ENCODE peak calls at places on chromosomes 16 and 17, in four cellular contexts. One of them, this sample, is unnamed.

GRCh38 chr16:58440094-58440493 is 47.8 kb downstream of the GINS3 start:
- DNase-seq in HEK293T: no peak
- DNase-seq in AG09309: no peak
- DNase-seq in iPS-NIHi11: no peak
- DNase-seq in this sample: no peak

GRCh38 chr17:69907081-69907847 is 167.8 kb upstream of the KCNJ16 start:
- DNase-seq in HEK293T: no peak
- DNase-seq in AG09309: no peak
- DNase-seq in iPS-NIHi11: no peak
- DNase-seq in this sample: no peak

GRCh38 chr16:69131167-69131748 is 1.1 kb downstream of the CHTF8 start:
- DNase-seq in HEK293T: peak; percentile 35
- DNase-seq in AG09309: no peak
- DNase-seq in iPS-NIHi11: peak; percentile 80
- DNase-seq in this sample: no peak

GRCh38 chr16:28149016-28149888 is 62.5 kb downstream of the XPO6 start:
- DNase-seq in HEK293T: no peak
- DNase-seq in AG09309: no peak
- DNase-seq in iPS-NIHi11: no peak
- DNase-seq in this sample: no peak

GRCh38 chr16:73916839-73917594 is 379.6 kb upstream of the PSMD7 start:
- DNase-seq in HEK293T: no peak
- DNase-seq in AG09309: no peak
- DNase-seq in iPS-NIHi11: no peak
- DNase-seq in this sample: no peak

GRCh38 chr17:49388692-49389513 is 25.8 kb downstream of the PHB1 start:
- DNase-seq in HEK293T: no peak
- DNase-seq in AG09309: no peak
- DNase-seq in iPS-NIHi11: no peak
- DNase-seq in this sample: no peak

GRCh38 chr16:86457621-86458456 is 52.5 kb upstream of the FOXF1 start:
- DNase-seq in HEK293T: no peak
- DNase-seq in AG09309: peak; percentile 92
- DNase-seq in iPS-NIHi11: no peak
- DNase-seq in this sample: peak; percentile 62

GRCh38 chr17:4469552-4469951 is 29.1 kb upstream of the SPNS2 start:
- DNase-seq in HEK293T: no peak
- DNase-seq in AG09309: no peak
- DNase-seq in iPS-NIHi11: no peak
- DNase-seq in this sample: no peak

GRCh38 chr17:3475812-3476686 is at the start of gene ASPA:
- DNase-seq in HEK293T: no peak
- DNase-seq in AG09309: no peak
- DNase-seq in iPS-NIHi11: no peak
- DNase-seq in this sample: peak; percentile 3

GRCh38 chr17:44919885-44920564 is 4.7 kb upstream of the GFAP start:
- DNase-seq in HEK293T: peak; percentile 84
- DNase-seq in AG09309: peak; percentile 37
- DNase-seq in iPS-NIHi11: peak; percentile 86
- DNase-seq in this sample: peak; percentile 88

GRCh38 chr17:36856169-36856568 is 81.1 kb upstream of the LHX1 start:
- DNase-seq in HEK293T: no peak
- DNase-seq in AG09309: no peak
- DNase-seq in iPS-NIHi11: no peak
- DNase-seq in this sample: no peak

GRCh38 chr17:15271731-15272130 is 6.6 kb upstream of the PMP22 start:
- DNase-seq in HEK293T: no peak
- DNase-seq in AG09309: no peak
- DNase-seq in iPS-NIHi11: no peak
- DNase-seq in this sample: no peak

GRCh38 chr17:73492802-73493139 is 151.5 kb downstream of the SDK2 start:
- DNase-seq in HEK293T: no peak
- DNase-seq in AG09309: no peak
- DNase-seq in iPS-NIHi11: peak; percentile 50
- DNase-seq in this sample: no peak

GRCh38 chr16:30527635-30528178 is 1.3 kb upstream of the ZNF768 start:
- DNase-seq in HEK293T: no peak
- DNase-seq in AG09309: no peak
- DNase-seq in iPS-NIHi11: no peak
- DNase-seq in this sample: no peak

GRCh38 chr17:68868708-68869107 is 86.5 kb downstream of the ABCA8 start:
- DNase-seq in HEK293T: no peak
- DNase-seq in AG09309: no peak
- DNase-seq in iPS-NIHi11: no peak
- DNase-seq in this sample: no peak

GRCh38 chr17:22202702-22203101 is 510.4 kb downstream of the KCNJ18 start:
- DNase-seq in HEK293T: no peak
- DNase-seq in AG09309: no peak
- DNase-seq in iPS-NIHi11: no peak
- DNase-seq in this sample: no peak

GRCh38 chr16:74168445-74168844 is 128.2 kb upstream of the PSMD7 start:
- DNase-seq in HEK293T: no peak
- DNase-seq in AG09309: no peak
- DNase-seq in iPS-NIHi11: no peak
- DNase-seq in this sample: no peak

GRCh38 chr17:68294617-68295016 is 3.3 kb downstream of the ARSG start:
- DNase-seq in HEK293T: no peak
- DNase-seq in AG09309: no peak
- DNase-seq in iPS-NIHi11: no peak
- DNase-seq in this sample: no peak